ENCODE peak calls at places on chromosome X, in nine cellular contexts. One of them, this sample, is unnamed.

GRCh38 chrX:155068165-155068564 is 2.8 kb downstream of the CMC4 start:
- DNase-seq in NCI-H2081: no peak
- DNase-seq in stomach: no peak
- DNase-seq in left colon: no peak
- DNase-seq in activated T-helper 1 cell treated with anti-CD3 and anti-CD28 coated beads, Interleukin-2, amount 50 U/mL, for 16 hours: no peak
- DNase-seq in left kidney: no peak
- DNase-seq in T1000: peak
- DNase-seq in T-helper 9 cell: no peak
- DNase-seq in T follicular helper cell: no peak
- DNase-seq in this sample: no peak

GRCh38 chrX:20066968-20067708 is 49.6 kb downstream of the MAP7D2 start:
- DNase-seq in NCI-H2081: peak
- DNase-seq in stomach: no peak
- DNase-seq in left colon: no peak
- DNase-seq in activated T-helper 1 cell treated with anti-CD3 and anti-CD28 coated beads, Interleukin-2, amount 50 U/mL, for 16 hours: no peak
- DNase-seq in left kidney: peak
- DNase-seq in T1000: no peak
- DNase-seq in T-helper 9 cell: no peak
- DNase-seq in T follicular helper cell: peak
- DNase-seq in this sample: no peak

GRCh38 chrX:105375816-105376215 is 155.3 kb upstream of the TEX13A start:
- DNase-seq in NCI-H2081: no peak
- DNase-seq in stomach: no peak
- DNase-seq in left colon: no peak
- DNase-seq in activated T-helper 1 cell treated with anti-CD3 and anti-CD28 coated beads, Interleukin-2, amount 50 U/mL, for 16 hours: no peak
- DNase-seq in left kidney: peak
- DNase-seq in T1000: no peak
- DNase-seq in T-helper 9 cell: no peak
- DNase-seq in T follicular helper cell: no peak
- DNase-seq in this sample: no peak

GRCh38 chrX:19904778-19905367 is 17.5 kb upstream of the SH3KBP1 start:
- DNase-seq in NCI-H2081: peak
- DNase-seq in stomach: no peak
- DNase-seq in left colon: peak
- DNase-seq in activated T-helper 1 cell treated with anti-CD3 and anti-CD28 coated beads, Interleukin-2, amount 50 U/mL, for 16 hours: no peak
- DNase-seq in left kidney: peak
- DNase-seq in T1000: no peak
- DNase-seq in T-helper 9 cell: no peak
- DNase-seq in T follicular helper cell: no peak
- DNase-seq in this sample: peak

GRCh38 chrX:20265726-20266681 is 705 bp downstream of the RPS6KA3 start:
- DNase-seq in NCI-H2081: peak
- DNase-seq in stomach: no peak
- DNase-seq in left colon: peak
- DNase-seq in activated T-helper 1 cell treated with anti-CD3 and anti-CD28 coated beads, Interleukin-2, amount 50 U/mL, for 16 hours: peak
- DNase-seq in left kidney: peak
- DNase-seq in T1000: no peak
- DNase-seq in T-helper 9 cell: peak
- DNase-seq in T follicular helper cell: no peak
- DNase-seq in this sample: no peak

GRCh38 chrX:3663576-3664290 is 49.7 kb downstream of the PRKX start:
- DNase-seq in NCI-H2081: no peak
- DNase-seq in stomach: no peak
- DNase-seq in left colon: peak
- DNase-seq in activated T-helper 1 cell treated with anti-CD3 and anti-CD28 coated beads, Interleukin-2, amount 50 U/mL, for 16 hours: no peak
- DNase-seq in left kidney: no peak
- DNase-seq in T1000: no peak
- DNase-seq in T-helper 9 cell: no peak
- DNase-seq in T follicular helper cell: no peak
- DNase-seq in this sample: no peak

GRCh38 chrX:114841051-114841450 is 176.4 kb downstream of the IL13RA2 start:
- DNase-seq in NCI-H2081: no peak
- DNase-seq in stomach: no peak
- DNase-seq in left colon: no peak
- DNase-seq in activated T-helper 1 cell treated with anti-CD3 and anti-CD28 coated beads, Interleukin-2, amount 50 U/mL, for 16 hours: no peak
- DNase-seq in left kidney: no peak
- DNase-seq in T1000: no peak
- DNase-seq in T-helper 9 cell: no peak
- DNase-seq in T follicular helper cell: no peak
- DNase-seq in this sample: no peak

GRCh38 chrX:74284391-74284952 is 19.5 kb upstream of the ZCCHC13 start:
- DNase-seq in NCI-H2081: no peak
- DNase-seq in stomach: no peak
- DNase-seq in left colon: no peak
- DNase-seq in activated T-helper 1 cell treated with anti-CD3 and anti-CD28 coated beads, Interleukin-2, amount 50 U/mL, for 16 hours: no peak
- DNase-seq in left kidney: no peak
- DNase-seq in T1000: no peak
- DNase-seq in T-helper 9 cell: no peak
- DNase-seq in T follicular helper cell: no peak
- DNase-seq in this sample: no peak

GRCh38 chrX:131910565-131910964 is 112.5 kb upstream of the STK26 start:
- DNase-seq in NCI-H2081: no peak
- DNase-seq in stomach: no peak
- DNase-seq in left colon: no peak
- DNase-seq in activated T-helper 1 cell treated with anti-CD3 and anti-CD28 coated beads, Interleukin-2, amount 50 U/mL, for 16 hours: no peak
- DNase-seq in left kidney: no peak
- DNase-seq in T1000: no peak
- DNase-seq in T-helper 9 cell: no peak
- DNase-seq in T follicular helper cell: no peak
- DNase-seq in this sample: no peak

GRCh38 chrX:129980043-129980442 is 2.4 kb upstream of the BCORL1 start:
- DNase-seq in NCI-H2081: no peak
- DNase-seq in stomach: peak
- DNase-seq in left colon: peak
- DNase-seq in activated T-helper 1 cell treated with anti-CD3 and anti-CD28 coated beads, Interleukin-2, amount 50 U/mL, for 16 hours: no peak
- DNase-seq in left kidney: peak
- DNase-seq in T1000: no peak
- DNase-seq in T-helper 9 cell: peak
- DNase-seq in T follicular helper cell: no peak
- DNase-seq in this sample: no peak

GRCh38 chrX:45761920-45762319 is 561.2 kb upstream of the DIPK2B start:
- DNase-seq in NCI-H2081: no peak
- DNase-seq in stomach: no peak
- DNase-seq in left colon: no peak
- DNase-seq in activated T-helper 1 cell treated with anti-CD3 and anti-CD28 coated beads, Interleukin-2, amount 50 U/mL, for 16 hours: no peak
- DNase-seq in left kidney: no peak
- DNase-seq in T1000: no peak
- DNase-seq in T-helper 9 cell: no peak
- DNase-seq in T follicular helper cell: no peak
- DNase-seq in this sample: no peak

GRCh38 chrX:129984196-129984962 is 1.9 kb downstream of the BCORL1 start:
- DNase-seq in NCI-H2081: no peak
- DNase-seq in stomach: no peak
- DNase-seq in left colon: peak
- DNase-seq in activated T-helper 1 cell treated with anti-CD3 and anti-CD28 coated beads, Interleukin-2, amount 50 U/mL, for 16 hours: no peak
- DNase-seq in left kidney: peak
- DNase-seq in T1000: no peak
- DNase-seq in T-helper 9 cell: peak
- DNase-seq in T follicular helper cell: peak
- DNase-seq in this sample: no peak

GRCh38 chrX:6708041-6708440 is 173.1 kb upstream of the VCX3A start:
- DNase-seq in NCI-H2081: no peak
- DNase-seq in stomach: no peak
- DNase-seq in left colon: no peak
- DNase-seq in activated T-helper 1 cell treated with anti-CD3 and anti-CD28 coated beads, Interleukin-2, amount 50 U/mL, for 16 hours: no peak
- DNase-seq in left kidney: no peak
- DNase-seq in T1000: no peak
- DNase-seq in T-helper 9 cell: no peak
- DNase-seq in T follicular helper cell: no peak
- DNase-seq in this sample: no peak

GRCh38 chrX:1932231-1932630 is 317.4 kb downstream of the ASMT start:
- DNase-seq in NCI-H2081: no peak
- DNase-seq in stomach: no peak
- DNase-seq in left colon: no peak
- DNase-seq in activated T-helper 1 cell treated with anti-CD3 and anti-CD28 coated beads, Interleukin-2, amount 50 U/mL, for 16 hours: no peak
- DNase-seq in left kidney: no peak
- DNase-seq in T1000: no peak
- DNase-seq in T-helper 9 cell: no peak
- DNase-seq in T follicular helper cell: no peak
- DNase-seq in this sample: no peak

GRCh38 chrX:110383414-110383813 is 24.8 kb downstream of the RTL9 start:
- DNase-seq in NCI-H2081: no peak
- DNase-seq in stomach: no peak
- DNase-seq in left colon: no peak
- DNase-seq in activated T-helper 1 cell treated with anti-CD3 and anti-CD28 coated beads, Interleukin-2, amount 50 U/mL, for 16 hours: no peak
- DNase-seq in left kidney: no peak
- DNase-seq in T1000: no peak
- DNase-seq in T-helper 9 cell: no peak
- DNase-seq in T follicular helper cell: no peak
- DNase-seq in this sample: no peak

GRCh38 chrX:1477801-1478458 is 25.2 kb upstream of the ASMTL start:
- DNase-seq in NCI-H2081: no peak
- DNase-seq in stomach: no peak
- DNase-seq in left colon: no peak
- DNase-seq in activated T-helper 1 cell treated with anti-CD3 and anti-CD28 coated beads, Interleukin-2, amount 50 U/mL, for 16 hours: no peak
- DNase-seq in left kidney: no peak
- DNase-seq in T1000: no peak
- DNase-seq in T-helper 9 cell: no peak
- DNase-seq in T follicular helper cell: no peak
- DNase-seq in this sample: no peak

GRCh38 chrX:134554291-134554690 is 94.3 kb downstream of the HPRT1 start:
- DNase-seq in NCI-H2081: no peak
- DNase-seq in stomach: no peak
- DNase-seq in left colon: no peak
- DNase-seq in activated T-helper 1 cell treated with anti-CD3 and anti-CD28 coated beads, Interleukin-2, amount 50 U/mL, for 16 hours: no peak
- DNase-seq in left kidney: no peak
- DNase-seq in T1000: no peak
- DNase-seq in T-helper 9 cell: no peak
- DNase-seq in T follicular helper cell: no peak
- DNase-seq in this sample: no peak